ENCODE peak calls at places on chromosomes 6 and 20, in ten cellular contexts. L, Z, U, J, B, D, F, S, N and Q are unnamed samples. For H3K4me1, the result is how much of the 10 kb centered on the place peaks cover.

GRCh38 chr20:621115-621756 is 11.1 kb upstream of the TCF15 start:
- DNase-seq in L (peak), Z (no peak), U (no peak), J (no peak), B (no peak), D (no peak), F (no peak), S (no peak), N (no peak), Q (no peak)

GRCh38 chr6:127192911-127193503 is 73.7 kb upstream of the RNF146 start:
- DNase-seq in L (peak), Z (no peak), U (no peak), J (no peak), B (no peak), D (no peak), F (peak), S (no peak), N (no peak), Q (no peak)

GRCh38 chr20:37770908-37771307 is 77.1 kb downstream of the CTNNBL1 start:
- DNase-seq in L (no peak), Z (no peak), U (no peak), J (no peak), B (no peak), D (no peak), F (no peak), S (no peak), N (no peak), Q (no peak)

GRCh38 chr6:44976677-44977405 is 351.3 kb upstream of the RUNX2 start:
- DNase-seq in L (peak), Z (no peak), U (no peak), J (no peak), B (no peak), D (no peak), F (no peak), S (no peak), N (no peak), Q (no peak)

GRCh38 chr6:43977404-43978111 is 149.7 kb downstream of the MRPL14 start:
- DNase-seq in L (no peak), Z (no peak), U (no peak), J (no peak), B (no peak), D (no peak), F (no peak), S (peak), N (no peak), Q (no peak)

GRCh38 chr20:8007490-8007889 is 12.1 kb downstream of the TMX4 start:
- DNase-seq in L (no peak), Z (no peak), U (no peak), J (no peak), B (no peak), D (no peak), F (no peak), S (no peak), N (no peak), Q (no peak)

GRCh38 chr6:26249959-26250805 is 114.8 kb upstream of the BTN3A2 start:
- DNase-seq in L (peak), Z (peak), U (peak), J (no peak), B (peak), D (peak), F (peak), S (peak), N (no peak), Q (no peak)

GRCh38 chr6:118668761-118669411 is 17.5 kb upstream of the CEP85L start:
- DNase-seq in L (peak), Z (no peak), U (no peak), J (peak), B (no peak), D (no peak), F (peak), S (no peak), N (no peak), Q (no peak)

GRCh38 chr20:41467690-41468089 is 101.1 kb upstream of the EMILIN3 start:
- DNase-seq in L (no peak), Z (no peak), U (no peak), J (no peak), B (no peak), D (no peak), F (no peak), S (no peak), N (no peak), Q (no peak)

GRCh38 chr6:170044836-170045562 is 245.9 kb downstream of the DLL1 start:
- DNase-seq in L (no peak), Z (no peak), U (no peak), J (no peak), B (peak), D (no peak), F (no peak), S (no peak), N (no peak), Q (no peak)

GRCh38 chr6:140203611-140204553 is 829.4 kb upstream of the CITED2 start:
- DNase-seq in L (peak), Z (no peak), U (no peak), J (no peak), B (no peak), D (no peak), F (peak), S (no peak), N (no peak), Q (no peak)

GRCh38 chr6:156852858-156853216 is 75.7 kb downstream of the ARID1B start:
- DNase-seq in L (no peak), Z (no peak), U (no peak), J (no peak), B (no peak), D (no peak), F (no peak), S (no peak), N (no peak), Q (no peak)

GRCh38 chr20:35963878-35964277 is 4.5 kb upstream of the CNBD2 start:
- DNase-seq in L (no peak), Z (no peak), U (no peak), J (no peak), B (no peak), D (no peak), F (no peak), S (no peak), N (no peak), Q (no peak)

GRCh38 chr6:61711849-61712248 is 574.2 kb downstream of the KHDRBS2 start:
- DNase-seq in L (no peak), Z (no peak), U (no peak), J (no peak), B (no peak), D (no peak), F (no peak), S (no peak), N (no peak), Q (no peak)

GRCh38 chr6:68726992-68727391 is 91.9 kb downstream of the ADGRB3 start:
- DNase-seq in L (no peak), Z (no peak), U (no peak), J (no peak), B (no peak), D (no peak), F (no peak), S (no peak), N (no peak), Q (no peak)

GRCh38 chr6:38271081-38271480 is 368.6 kb downstream of the BTBD9 start:
- DNase-seq in L (peak), Z (no peak), U (no peak), J (no peak), B (no peak), D (no peak), F (no peak), S (no peak), N (no peak), Q (no peak)

GRCh38 chr6:142871910-142872331 is 73.1 kb downstream of the HIVEP2 start:
- DNase-seq in L (peak), Z (no peak), U (no peak), J (no peak), B (no peak), D (peak), F (peak), S (no peak), N (no peak), Q (peak)

GRCh38 chr20:63094767-63095499 is 88.2 kb upstream of the BHLHE23 start:
- DNase-seq in L (no peak), Z (no peak), U (peak), J (no peak), B (peak), D (no peak), F (no peak), S (peak), N (no peak), Q (peak)

GRCh38 chr20:48897298-48898044 is 24.0 kb upstream of the ARFGEF2 start:
- DNase-seq in L (peak), Z (peak), U (no peak), J (no peak), B (no peak), D (no peak), F (peak), S (no peak), N (no peak), Q (no peak)

GRCh38 chr6:135159531-135159930 is 21.6 kb upstream of the MYB start:
- DNase-seq in L (no peak), Z (no peak), U (no peak), J (no peak), B (no peak), D (no peak), F (no peak), S (no peak), N (no peak), Q (no peak)

GRCh38 chr6:116685437-116685993 is 4.5 kb downstream of the KPNA5 start:
- DNase-seq in L (no peak), Z (no peak), U (no peak), J (no peak), B (no peak), D (no peak), F (no peak), S (no peak), N (no peak), Q (no peak)

GRCh38 chr6:100493206-100493888 is 28.6 kb upstream of the SIM1 start:
- DNase-seq in L (no peak), Z (no peak), U (no peak), J (no peak), B (no peak), D (no peak), F (no peak), S (no peak), N (no peak), Q (no peak)

GRCh38 chr20:34710861-34711574 is 6.9 kb downstream of the TP53INP2 start:
- DNase-seq in L (no peak), Z (no peak), U (no peak), J (no peak), B (no peak), D (no peak), F (no peak), S (no peak), N (no peak), Q (no peak)

GRCh38 chr20:34710568-34710839 is 6.4 kb downstream of the TP53INP2 start:
- DNase-seq in L (no peak), Z (no peak), U (no peak), J (no peak), B (no peak), D (no peak), F (no peak), S (no peak), N (no peak), Q (no peak)

GRCh38 chr20:34709836-34710567 is 5.9 kb downstream of the TP53INP2 start:
- DNase-seq in L (peak), Z (no peak), U (no peak), J (no peak), B (peak), D (peak), F (peak), S (peak), N (no peak), Q (peak)

GRCh38 chr20:34708621-34709043 is 4.5 kb downstream of the TP53INP2 start:
- DNase-seq in L (peak), Z (peak), U (peak), J (no peak), B (peak), D (peak), F (peak), S (no peak), N (peak), Q (peak)

DNA sequence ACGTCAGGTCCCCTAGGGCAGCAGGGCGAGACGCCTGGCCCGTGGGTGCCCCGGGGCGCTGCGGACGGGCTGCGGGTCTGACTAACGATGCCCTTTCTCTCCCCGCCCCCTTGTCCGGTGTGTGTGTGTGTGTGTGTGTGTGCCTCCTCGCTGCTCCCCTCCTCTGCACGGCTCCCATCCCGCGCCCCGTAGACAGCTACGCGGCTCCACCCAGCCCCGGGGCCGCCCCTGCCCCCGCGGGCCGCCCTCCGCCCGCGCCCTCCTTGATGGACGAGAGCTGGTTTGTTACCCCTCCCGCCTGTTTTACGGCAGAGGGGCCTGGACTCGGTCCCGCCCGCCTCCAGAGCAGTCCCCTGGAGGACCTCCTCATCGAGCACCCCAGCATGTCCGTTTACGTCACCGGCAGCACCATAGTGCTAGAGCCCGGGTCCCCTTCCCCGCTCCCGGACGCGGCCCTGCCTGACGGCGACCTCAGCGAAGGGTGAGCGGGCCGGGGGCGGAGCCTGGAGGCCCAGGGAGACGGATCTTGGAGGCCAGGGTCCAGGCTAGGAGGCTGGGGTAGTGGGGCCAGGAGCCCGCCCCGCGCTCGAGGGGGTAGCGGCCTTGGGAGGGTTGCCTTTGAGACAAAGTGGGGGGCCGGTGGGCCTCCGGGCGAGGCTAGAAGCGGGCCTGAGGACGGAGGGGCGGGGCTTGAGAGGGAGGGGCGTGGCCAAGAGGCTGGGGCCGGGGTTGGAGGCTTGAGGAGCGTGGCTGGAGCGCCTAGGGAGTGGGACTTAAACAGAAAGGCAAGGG is 5.1 kb downstream of the TP53INP2 start:
- DNase-seq in L (peak), Z (peak), U (peak), J (peak), B (peak), D (peak), F (peak), S (peak), N (peak), Q (peak)
- TF ChIP-seq POLR2A in L (no peak), Z (peak), U (peak), J (no peak), B (no peak), D (peak), F (no peak), S (no peak), N (peak), Q (no peak)

DNA sequence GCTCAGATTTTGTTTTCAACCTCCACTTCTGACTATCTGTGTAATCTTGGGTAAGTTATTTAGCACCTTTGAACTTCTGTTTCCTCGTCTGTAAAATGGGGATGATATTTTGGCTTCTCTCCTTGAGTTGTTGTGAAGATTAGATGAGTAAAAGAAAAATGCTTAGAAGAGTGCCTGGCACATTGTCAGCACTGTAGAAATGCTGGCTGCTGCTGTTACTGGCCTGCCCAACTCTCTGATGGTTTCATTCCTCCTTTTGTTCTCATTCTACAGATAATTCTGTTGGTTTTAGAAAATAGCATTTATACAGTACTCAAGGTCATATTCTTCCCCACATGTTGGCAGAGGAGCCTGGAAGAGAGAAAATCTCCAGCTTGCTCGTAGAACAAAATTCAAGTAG is 547.2 kb upstream of the JAG1 start:
- DNase-seq in L (no peak), Z (no peak), U (no peak), J (no peak), B (no peak), D (no peak), F (peak), S (no peak), N (no peak), Q (no peak)
- H3K4me3 ChIP-seq in L (no peak), Z (no peak), U (no peak), J (no peak), B (no peak), D (no peak), F (no peak), S (no peak), N (no peak), Q (no peak)

GRCh38 chr6:16002332-16003196 is 126.3 kb upstream of the MYLIP start:
- DNase-seq in L (no peak), Z (no peak), U (no peak), J (no peak), B (no peak), D (no peak), F (no peak), S (no peak), N (no peak), Q (no peak)
- H3K4me1 ChIP-seq in L (under half), Z (under half), U (under half), J (under half), B (under half), D (under half), F (under half), S (under half), N (under half), Q (under half)

GRCh38 chr6:41786451-41787218 is 859 bp upstream of the TOMM6 start:
- DNase-seq in L (peak), Z (peak), U (peak), J (peak), B (peak), D (peak), F (peak), S (peak), N (peak), Q (peak)
- TF ChIP-seq POLR2A in L (no peak), Z (peak), U (peak), J (no peak), B (no peak), D (no peak), F (peak), S (no peak), N (peak), Q (peak)

DNA sequence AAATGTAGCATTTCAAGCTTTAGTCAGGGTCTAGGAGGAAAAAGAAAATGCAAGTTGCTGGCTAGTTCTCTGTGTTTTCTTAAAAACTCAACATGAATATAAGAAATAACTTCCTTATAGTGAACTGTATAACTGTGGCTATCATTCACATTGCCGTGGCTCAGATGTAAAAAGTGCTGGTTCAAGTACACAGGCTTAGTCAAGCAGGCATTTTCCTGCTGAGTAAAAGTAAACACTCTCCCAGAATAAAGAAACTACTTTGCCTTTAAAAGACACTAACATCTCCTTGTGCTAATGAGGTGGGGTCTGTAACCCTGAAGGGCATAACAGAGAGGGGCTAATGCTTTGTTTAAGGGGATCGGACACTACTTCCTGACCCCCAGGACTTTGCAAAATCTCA is 3.3 kb downstream of the ATP5F1E start:
- DNase-seq in L (peak), Z (no peak), U (no peak), J (no peak), B (no peak), D (no peak), F (peak), S (no peak), N (no peak), Q (no peak)
- H3K4me3 ChIP-seq in L (peak), Z (no peak), U (no peak), J (peak), B (no peak), D (no peak), F (peak), S (no peak), N (no peak), Q (no peak)

GRCh38 chr6:49720372-49720771 is 7.0 kb upstream of the CRISP2 start:
- DNase-seq in L (no peak), Z (no peak), U (no peak), J (no peak), B (no peak), D (no peak), F (no peak), S (no peak), N (no peak), Q (no peak)
- H3K4me1 ChIP-seq in L (under half), Z (under half), U (under half), J (under half), B (under half), D (under half), F (under half), S (under half), N (under half), Q (under half)

DNA sequence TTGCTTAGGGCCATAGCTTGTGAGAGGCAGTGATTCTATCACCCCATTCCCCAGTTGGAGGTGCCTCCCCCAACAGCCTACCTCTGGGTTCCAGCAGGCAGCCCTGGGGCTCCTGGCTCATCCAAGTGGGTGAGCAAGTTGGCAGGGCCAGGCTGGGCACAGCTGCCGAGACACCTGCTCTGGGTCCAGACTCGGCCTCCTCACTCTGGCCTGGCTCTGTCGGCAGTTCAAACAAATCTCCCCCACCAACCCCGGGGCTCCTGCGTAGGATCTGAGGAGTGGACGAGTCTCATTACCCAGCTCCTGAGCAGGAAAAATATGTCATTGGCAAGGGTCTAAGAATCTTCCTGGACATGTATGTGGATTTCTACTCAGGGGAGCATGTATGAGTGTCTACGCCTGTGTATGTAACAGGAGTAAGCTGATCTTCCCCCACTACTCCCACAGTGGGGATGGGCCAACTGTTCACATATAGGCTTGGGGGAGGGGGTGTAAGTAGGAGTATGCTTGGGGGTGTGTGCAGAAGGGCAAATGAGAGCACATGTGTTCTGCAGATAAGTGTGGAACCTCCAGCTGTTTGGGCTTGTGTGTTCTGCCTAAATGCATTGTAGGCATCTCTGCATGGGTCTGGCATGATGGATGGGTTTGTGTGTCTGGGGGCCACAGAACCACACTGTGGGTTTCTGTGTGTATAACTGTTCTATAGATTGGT is 2.0 kb downstream of the ID1 start:
- DNase-seq in L (peak), Z (peak), U (no peak), J (no peak), B (no peak), D (no peak), F (peak), S (no peak), N (peak), Q (no peak)
- TF ChIP-seq POLR2A in L (peak), Z (peak), U (no peak), J (no peak), B (no peak), D (peak), F (peak), S (no peak), N (no peak), Q (no peak)

DNA sequence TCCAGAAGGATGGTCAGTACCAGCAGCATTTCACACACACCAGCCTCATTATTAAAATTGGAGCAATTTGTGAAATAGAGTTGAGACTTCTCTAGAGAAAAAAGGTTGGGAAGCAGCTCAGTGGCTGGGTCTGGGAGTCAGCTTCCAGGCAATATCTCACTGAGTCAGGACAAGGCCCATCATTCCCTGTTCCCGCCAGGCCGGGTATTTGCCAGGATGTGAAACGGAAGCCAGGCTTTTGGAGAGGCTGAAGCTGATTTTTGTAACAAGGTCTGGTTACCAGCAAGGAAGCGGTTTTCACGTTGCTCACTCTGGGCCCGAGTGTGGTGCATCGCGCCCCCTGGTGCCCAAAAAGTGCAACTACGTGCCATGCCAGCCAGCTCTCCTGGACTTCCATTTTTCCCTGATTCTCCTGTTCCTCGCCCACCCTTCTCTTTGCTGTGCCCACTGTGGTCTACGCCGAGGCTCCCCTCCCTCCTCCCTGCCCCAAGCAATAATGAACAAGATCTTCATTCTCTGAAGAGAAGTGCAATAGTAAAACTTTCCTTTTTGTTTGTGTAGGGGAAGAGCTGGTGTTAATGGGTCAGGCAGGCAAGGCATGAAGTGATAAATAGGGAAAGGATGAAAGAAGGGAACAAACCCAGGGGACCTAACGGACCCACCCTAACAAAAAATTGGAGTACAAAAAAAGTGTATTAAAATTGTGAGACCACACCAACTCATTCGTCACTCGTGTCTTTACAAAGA is 67.1 kb downstream of the ZBTB2 start:
- DNase-seq in L (peak), Z (peak), U (peak), J (peak), B (peak), D (peak), F (peak), S (peak), N (peak), Q (peak)
- H3K4me3 ChIP-seq in L (no peak), Z (no peak), U (no peak), J (no peak), B (no peak), D (no peak), F (no peak), S (no peak), N (no peak), Q (no peak)